ENCODE peak calls at places on chromosome 20, in eight cellular contexts. M, F, B, U, H, T, W and G are unnamed samples.

GRCh38 chr20:43584448-43585138 is 6.1 kb upstream of the IFT52 start:
- DNase-seq in H (no peak), M (no peak), F (peak; percentile 17), U (no peak), B (no peak), W (no peak), T (peak; percentile 87), G (no peak)

GRCh38 chr20:11682285-11682684 is 235.4 kb upstream of the BTBD3 start:
- DNase-seq in T (no peak), H (no peak), W (no peak), M (no peak), F (no peak), B (no peak), U (no peak), G (no peak)

GRCh38 chr20:59817406-59817805 is 116.0 kb downstream of the SYCP2 start:
- DNase-seq in F (no peak), M (no peak), W (no peak), B (no peak), H (no peak), T (no peak), U (no peak), G (no peak)

GRCh38 chr20:42352096-42352495 is 733.9 kb upstream of the CHD6 start:
- DNase-seq in B (no peak), W (no peak), U (no peak), T (no peak), F (no peak), M (no peak), H (no peak), G (no peak)

GRCh38 chr20:49291200-49291599 is 13.3 kb upstream of the ZNFX1 start:
- DNase-seq in U (no peak), H (no peak), W (no peak), M (no peak), T (no peak), B (no peak), F (no peak), G (no peak)

GRCh38 chr20:61056627-61057312 is 195.3 kb upstream of the CDH4 start:
- DNase-seq in T (no peak), W (no peak), F (no peak), M (no peak), U (no peak), B (no peak), H (no peak), G (no peak)

GRCh38 chr20:17620371-17621228 is 50.7 kb downstream of the DSTN start:
- DNase-seq in B (no peak), H (no peak), U (peak; percentile 2), F (no peak), T (no peak), M (no peak), W (peak; percentile 8), G (no peak)

GRCh38 chr20:3071610-3072529 is at the start of gene OXT:
- DNase-seq in M (no peak), H (no peak), F (peak; percentile 68), T (peak; percentile 18), W (no peak), U (no peak), B (no peak), G (no peak)

GRCh38 chr20:53839423-53840176 is 230.8 kb downstream of the BCAS1 start:
- DNase-seq in T (no peak), F (no peak), H (no peak), B (no peak), U (no peak), W (no peak), M (no peak), G (no peak)

GRCh38 chr20:16314722-16315121 is 258.5 kb downstream of the KIF16B start:
- DNase-seq in T (no peak), W (no peak), M (no peak), B (no peak), H (no peak), U (peak; percentile 11), F (no peak), G (no peak)

GRCh38 chr20:47502801-47503239 is 1.1 kb downstream of the NCOA3 start:
- DNase-seq in W (no peak), H (peak; percentile 50), M (no peak), T (peak; percentile 47), B (no peak), U (no peak), F (no peak), G (no peak)

GRCh38 chr20:13878600-13878999 is 93.8 kb downstream of the NDUFAF5 start:
- DNase-seq in W (no peak), T (no peak), M (no peak), F (no peak), B (no peak), U (no peak), H (no peak), G (no peak)

GRCh38 chr20:25090492-25091429 is 8.8 kb upstream of the VSX1 start:
- DNase-seq in B (no peak), W (no peak), T (no peak), F (no peak), U (no peak), H (no peak), M (no peak), G (no peak)

GRCh38 chr20:22890605-22891300 is 144.4 kb upstream of the SSTR4 start:
- DNase-seq in T (no peak), W (no peak), M (no peak), B (no peak), H (no peak), U (no peak), F (no peak), G (no peak)

DNA sequence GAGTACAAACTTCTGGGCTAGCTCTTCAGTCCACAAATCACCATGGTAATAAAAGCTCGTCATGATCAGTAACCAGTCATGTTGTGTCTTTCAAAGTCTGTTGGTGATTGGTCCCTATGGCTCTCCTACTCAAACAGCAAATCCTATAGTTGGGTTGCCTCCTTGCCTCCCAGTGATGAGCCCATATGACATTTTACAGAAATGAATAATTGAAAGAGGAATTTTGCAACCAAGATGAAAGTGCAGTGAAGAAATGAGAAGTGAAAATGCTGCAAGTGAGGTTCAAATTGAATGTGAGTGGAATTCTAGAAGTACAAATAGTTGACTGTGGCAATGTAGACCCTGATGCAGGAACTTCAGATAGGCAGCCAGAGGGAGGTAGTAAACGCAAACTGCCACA is 5.1 kb upstream of the SIRPD start:
- DNase-seq in T (no peak), B (no peak), M (no peak), H (no peak), F (no peak), U (no peak), W (no peak), G (no peak)
- H3K27ac ChIP-seq in T (no peak overlapping the region), B (no peak overlapping the region), M (no peak overlapping the region), H (no peak overlapping the region), F (no peak overlapping the region), U (no peak overlapping the region), W (no peak overlapping the region), G (no peak overlapping the region)

DNA sequence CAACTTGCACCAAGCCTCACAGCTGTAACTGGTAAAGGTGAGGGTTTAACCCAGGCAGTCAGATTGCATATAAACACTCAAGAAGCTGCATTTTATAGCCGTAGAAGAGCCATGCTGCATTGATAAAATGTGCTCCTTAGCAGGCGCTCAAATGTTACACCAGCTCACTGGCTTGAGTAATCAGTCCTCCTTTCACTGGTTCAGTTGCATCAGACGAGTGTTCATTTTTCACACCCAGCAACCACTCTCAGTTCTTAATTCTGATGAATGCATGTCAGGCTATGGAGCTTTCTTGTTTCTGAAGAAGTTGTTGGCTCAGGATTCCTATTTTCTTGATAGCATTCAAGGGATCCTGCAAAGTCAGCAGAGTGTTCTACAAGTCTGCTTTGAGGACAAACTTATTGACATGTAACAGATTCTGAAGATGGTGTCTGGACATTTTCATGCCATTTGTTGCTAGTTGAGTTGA is 198.3 kb downstream of the PLCB1 start:
- DNase-seq in U (no peak), W (no peak), F (no peak), B (no peak), H (no peak), T (peak; percentile 2), M (no peak), G (no peak)
- H3K27ac ChIP-seq in U (peak overlapping the region; percentile 28), W (no peak overlapping the region), F (no peak overlapping the region), B (no peak overlapping the region), H (no peak overlapping the region), T (no peak overlapping the region), M (no peak overlapping the region), G (no peak overlapping the region)

DNA sequence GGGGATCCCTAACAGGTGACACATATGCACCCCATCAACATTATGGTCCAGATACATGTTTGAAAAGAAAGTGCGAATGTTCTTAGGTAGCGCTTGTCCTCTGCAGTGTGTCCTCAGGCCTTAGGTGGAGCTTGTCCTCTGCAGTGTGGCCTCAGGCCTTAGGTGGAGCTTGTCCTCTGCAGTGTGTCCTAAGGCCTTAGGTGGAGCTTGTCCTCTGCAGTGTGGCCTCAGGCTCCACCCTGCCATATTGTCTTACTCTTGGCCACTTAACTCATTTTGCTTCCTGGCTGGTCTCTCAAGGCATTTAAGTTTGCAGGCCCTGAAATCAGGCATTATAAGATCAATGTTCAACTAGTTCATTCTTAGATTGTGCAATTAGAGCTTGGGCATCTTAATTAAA is 74.7 kb upstream of the SCP2D1 start:
- DNase-seq in F (no peak), T (no peak), H (no peak), M (no peak), B (no peak), W (no peak), U (no peak), G (no peak)
- H3K27ac ChIP-seq in F (no peak overlapping the region), T (no peak overlapping the region), H (no peak overlapping the region), M (peak overlapping the region; percentile 51), B (no peak overlapping the region), W (no peak overlapping the region), U (peak overlapping the region; percentile 27), G (peak overlapping the region; percentile 61)

GRCh38 chr20:63636752-63637633 is 10.1 kb upstream of the GMEB2 start:
- DNase-seq in T (peak; percentile 9), W (no peak), U (no peak), M (no peak), B (no peak), F (no peak), H (peak; percentile 21), G (no peak)
- H3K27ac ChIP-seq in T (no peak overlapping the region), W (no peak overlapping the region), U (no peak overlapping the region), M (no peak overlapping the region), B (no peak overlapping the region), F (no peak overlapping the region), H (no peak overlapping the region), G (no peak overlapping the region)

GRCh38 chr20:62062661-62063600 is 2.8 kb downstream of the TAF4 start:
- DNase-seq in T (no peak), W (no peak), B (no peak), F (no peak), M (no peak), U (peak; percentile 59), H (no peak), G (no peak)
- H3K27ac ChIP-seq in T (no peak overlapping the region), W (no peak overlapping the region), B (no peak overlapping the region), F (no peak overlapping the region), M (no peak overlapping the region), U (no peak overlapping the region), H (no peak overlapping the region), G (no peak overlapping the region)

GRCh38 chr20:32855387-32855786 is 3.3 kb upstream of the EFCAB8 start:
- DNase-seq in F (no peak), M (no peak), B (no peak), W (no peak), T (no peak), H (no peak), U (no peak), G (no peak)
- H3K27ac ChIP-seq in F (no peak overlapping the region), M (no peak overlapping the region), B (no peak overlapping the region), W (no peak overlapping the region), T (no peak overlapping the region), H (no peak overlapping the region), U (no peak overlapping the region), G (no peak overlapping the region)